ENCODE peak calls at places on chromosomes 11 and 22, in seven cellular contexts. L is spleen, Y is IMR-90, E is K562, S is right lobe of liver, Z is breast epithelium, U is Peyer's patch. V is an unnamed sample.

GRCh38 chr11:94680426-94680825 is 87.7 kb upstream of the AMOTL1 start:
- DNase-seq in L (no peak), Y (no peak), E (no peak), S (no peak), Z (no peak), U (no peak), V (no peak)

GRCh38 chr22:49022816-49023160 is 804.9 kb downstream of the BRD1 start:
- DNase-seq in L (peak), Y (no peak), E (no peak), S (peak), Z (no peak), U (peak), V (no peak)

GRCh38 chr11:46383404-46383758 is 1.9 kb downstream of the MDK start:
- DNase-seq in L (peak), Y (no peak), E (no peak), S (no peak), Z (no peak), U (no peak), V (no peak)

GRCh38 chr11:4184163-4184916 is 89.7 kb downstream of the RRM1 start:
- DNase-seq in L (no peak), Y (peak), E (peak), S (peak), Z (no peak), U (no peak), V (peak)

GRCh38 chr11:131240421-131240820 is 130.0 kb upstream of the NTM start:
- DNase-seq in L (no peak), Y (no peak), E (no peak), S (no peak), Z (no peak), U (no peak), V (no peak)

GRCh38 chr22:49181431-49181830 is 646.2 kb downstream of the BRD1 start:
- DNase-seq in L (peak), Y (no peak), E (no peak), S (peak), Z (no peak), U (no peak), V (no peak)

GRCh38 chr22:22024440-22024839 is 41.9 kb upstream of the TOP3B start:
- DNase-seq in L (no peak), Y (no peak), E (no peak), S (no peak), Z (no peak), U (no peak), V (no peak)

GRCh38 chr22:49202226-49202625 is 625.4 kb downstream of the BRD1 start:
- DNase-seq in L (peak), Y (no peak), E (no peak), S (peak), Z (peak), U (peak), V (peak)

GRCh38 chr11:86335131-86335768 is 33.2 kb downstream of the HIKESHI start:
- DNase-seq in L (no peak), Y (no peak), E (no peak), S (no peak), Z (no peak), U (no peak), V (no peak)

GRCh38 chr11:131809203-131809948 is 439.0 kb downstream of the NTM start:
- DNase-seq in L (no peak), Y (no peak), E (no peak), S (no peak), Z (no peak), U (no peak), V (no peak)

GRCh38 chr11:18633256-18634139 is 644 bp downstream of the SPTY2D1 start:
- DNase-seq in L (no peak), Y (peak), E (peak), S (no peak), Z (no peak), U (no peak), V (no peak)

GRCh38 chr22:46770151-46770641 is 7.7 kb downstream of the TBC1D22A start:
- DNase-seq in L (peak), Y (no peak), E (no peak), S (no peak), Z (no peak), U (no peak), V (no peak)

GRCh38 chr11:106495046-106495445 is 417.6 kb downstream of the AASDHPPT start:
- DNase-seq in L (no peak), Y (peak), E (no peak), S (no peak), Z (no peak), U (no peak), V (no peak)

GRCh38 chr11:127345819-127346459 is 345.4 kb upstream of the KIRREL3 start:
- DNase-seq in L (no peak), Y (peak), E (peak), S (no peak), Z (no peak), U (no peak), V (no peak)

GRCh38 chr22:44003016-44003775 is 20.9 kb upstream of the PARVB start:
- DNase-seq in L (no peak), Y (no peak), E (no peak), S (no peak), Z (no peak), U (no peak), V (no peak)

GRCh38 chr11:61730222-61730994 is 22.0 kb upstream of the MYRF start:
- DNase-seq in L (no peak), Y (no peak), E (no peak), S (no peak), Z (no peak), U (no peak), V (no peak)

GRCh38 chr22:43185860-43186261 is 1.1 kb downstream of the TTLL12 start:
- DNase-seq in L (no peak), Y (peak), E (peak), S (peak), Z (peak), U (peak), V (no peak)

GRCh38 chr11:22787565-22788162 is 41.9 kb downstream of the SVIP start:
- DNase-seq in L (no peak), Y (peak), E (peak), S (no peak), Z (no peak), U (peak), V (no peak)

DNA sequence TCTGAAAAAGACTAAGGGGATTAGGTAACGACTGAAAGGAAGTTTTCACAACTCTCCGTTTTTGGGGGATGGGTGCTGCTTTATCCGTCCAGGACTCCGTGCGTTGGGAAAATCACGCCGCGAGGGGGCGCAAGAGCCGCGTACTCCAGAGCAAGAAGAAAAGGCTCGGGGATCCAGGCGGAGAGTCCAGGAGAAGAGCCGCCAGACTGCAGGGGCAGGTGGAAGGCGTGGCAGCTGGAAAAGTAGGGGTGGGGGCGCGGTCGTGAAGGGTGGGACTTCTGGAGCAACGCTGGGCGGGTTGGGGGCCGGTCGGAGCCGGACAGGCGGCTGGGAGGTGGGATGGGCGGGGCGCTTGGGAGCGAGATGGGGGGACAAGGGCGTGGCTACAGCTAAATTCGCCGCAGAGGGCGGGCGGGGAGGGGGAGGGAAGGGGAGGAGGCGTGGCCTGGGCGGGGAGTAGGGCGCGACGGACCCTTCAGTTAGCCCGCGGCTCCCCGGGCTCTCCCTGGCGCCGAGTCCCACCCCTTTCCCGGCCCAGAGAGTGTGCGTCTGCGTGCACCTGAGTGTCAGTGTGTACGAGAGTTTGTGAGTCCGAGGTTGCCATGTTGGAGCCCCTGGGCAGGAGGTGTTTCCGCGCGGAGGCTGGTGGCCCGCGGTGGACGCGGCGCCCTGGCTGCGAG is 613 bp upstream of the ARHGEF17 start:
- DNase-seq in L (peak), Y (peak), E (peak), S (peak), Z (peak), U (peak), V (no peak)
- TF ChIP-seq POLR2A in L (no peak), Y (peak), E (no peak), S (no peak), Z (no peak), U (no peak), V (peak)

DNA sequence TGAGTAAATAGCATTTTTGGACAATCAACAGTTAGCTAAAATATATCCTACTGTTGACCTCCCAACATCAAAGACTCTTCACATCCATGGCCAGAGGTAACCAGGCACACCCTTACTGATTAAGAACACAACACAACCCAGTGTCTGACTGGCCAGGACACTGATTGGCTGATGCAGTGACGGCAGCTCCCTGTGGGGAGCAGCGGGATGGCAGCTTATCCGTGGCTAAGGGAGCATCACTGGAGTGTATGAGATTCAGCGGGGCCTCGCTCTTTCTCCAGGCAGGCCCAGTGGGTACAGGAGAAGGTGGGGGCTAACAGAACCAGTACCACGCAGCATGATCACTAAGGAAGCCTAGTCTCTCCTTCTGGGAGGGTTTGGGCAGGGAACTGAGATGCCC is 10.3 kb upstream of the IL2RB start:
- DNase-seq in L (peak), Y (no peak), E (no peak), S (no peak), Z (no peak), U (no peak), V (no peak)
- TF ChIP-seq CTCF in L (no peak), Y (no peak), E (no peak), S (no peak), Z (no peak), U (no peak), V (no peak)

GRCh38 chr11:124122123-124122522 is 6.9 kb downstream of the VWA5A start:
- DNase-seq in L (no peak), Y (no peak), E (peak), S (no peak), Z (no peak), U (no peak), V (no peak)
- TF ChIP-seq POLR2A in L (no peak), Y (no peak), E (no peak), S (no peak), Z (no peak), U (no peak), V (no peak)

DNA sequence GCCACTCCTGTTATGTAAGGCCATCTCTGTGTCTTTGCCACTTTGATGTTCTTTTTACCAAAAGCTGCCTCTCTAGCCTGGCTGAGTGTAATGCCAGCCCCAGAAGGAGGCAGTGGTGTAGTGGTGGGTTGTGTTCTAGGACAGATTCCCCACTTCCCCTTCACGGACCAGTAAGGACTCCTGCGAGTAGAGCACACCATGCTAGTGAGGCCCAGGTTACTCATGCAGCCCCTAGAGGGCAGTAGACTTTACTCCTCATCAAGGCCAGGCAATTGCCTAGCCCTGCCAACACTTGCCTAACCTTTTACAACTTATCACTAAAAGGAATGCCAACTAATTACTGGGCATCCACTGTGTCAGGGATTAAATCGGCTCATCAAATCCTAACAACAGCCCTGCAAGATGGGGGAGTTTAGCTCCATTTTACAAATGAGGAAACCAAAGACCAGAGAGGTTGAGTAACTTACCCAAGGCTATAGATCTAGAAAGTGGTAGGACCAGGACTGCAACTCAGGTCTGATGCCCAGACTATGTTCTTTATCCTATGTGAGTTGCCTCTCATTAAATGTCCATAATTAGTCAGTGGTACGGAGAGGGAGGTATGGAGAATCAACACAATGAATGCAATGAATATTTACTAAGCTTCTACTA is 75.3 kb downstream of the APIP start:
- DNase-seq in L (no peak), Y (peak), E (peak), S (no peak), Z (no peak), U (peak), V (no peak)
- TF ChIP-seq CTCF in L (peak), Y (peak), E (peak), S (peak), Z (no peak), U (no peak), V (no peak)

GRCh38 chr11:235998-236773 is at the start of gene SIRT3:
- DNase-seq in L (peak), Y (peak), E (peak), S (peak), Z (peak), U (peak), V (no peak)
- TF ChIP-seq POLR2A in L (no peak), Y (peak), E (peak), S (peak), Z (no peak), U (peak), V (no peak)

GRCh38 chr22:30270841-30271240 is 4.2 kb upstream of the OSM start:
- DNase-seq in L (peak), Y (peak), E (peak), S (peak), Z (no peak), U (peak), V (no peak)

GRCh38 chr22:30275625-30276024 is 9.0 kb upstream of the OSM start:
- DNase-seq in L (no peak), Y (no peak), E (no peak), S (no peak), Z (no peak), U (no peak), V (no peak)

GRCh38 chr22:30273196-30273595 is 6.5 kb upstream of the OSM start:
- DNase-seq in L (no peak), Y (no peak), E (no peak), S (no peak), Z (no peak), U (no peak), V (no peak)

GRCh38 chr22:30274061-30274812 is 7.6 kb upstream of the OSM start:
- DNase-seq in L (no peak), Y (no peak), E (no peak), S (no peak), Z (no peak), U (no peak), V (no peak)

DNA sequence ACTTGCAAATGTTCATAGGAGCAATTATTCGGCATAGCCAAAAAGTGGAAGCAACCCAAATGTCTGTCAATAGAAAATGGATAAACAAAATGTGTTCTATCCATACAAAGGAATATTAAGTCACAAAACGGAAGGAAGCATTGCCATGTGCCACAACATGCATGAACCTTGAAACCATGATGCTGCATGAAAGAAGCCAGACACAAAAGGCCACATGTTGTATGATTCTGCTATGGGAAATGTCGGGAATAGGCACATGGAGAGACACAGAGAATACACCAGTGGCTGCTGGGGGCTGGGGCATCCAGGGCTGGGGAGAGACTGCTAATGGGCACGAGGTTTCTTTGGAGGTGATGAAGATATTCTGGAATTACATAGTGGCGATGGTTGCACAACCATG is 6.1 kb upstream of the OSM start:
- DNase-seq in L (no peak), Y (no peak), E (no peak), S (no peak), Z (no peak), U (no peak), V (no peak)
- TF ChIP-seq CTCF in L (no peak), Y (no peak), E (no peak), S (no peak), Z (no peak), U (no peak), V (no peak)

DNA sequence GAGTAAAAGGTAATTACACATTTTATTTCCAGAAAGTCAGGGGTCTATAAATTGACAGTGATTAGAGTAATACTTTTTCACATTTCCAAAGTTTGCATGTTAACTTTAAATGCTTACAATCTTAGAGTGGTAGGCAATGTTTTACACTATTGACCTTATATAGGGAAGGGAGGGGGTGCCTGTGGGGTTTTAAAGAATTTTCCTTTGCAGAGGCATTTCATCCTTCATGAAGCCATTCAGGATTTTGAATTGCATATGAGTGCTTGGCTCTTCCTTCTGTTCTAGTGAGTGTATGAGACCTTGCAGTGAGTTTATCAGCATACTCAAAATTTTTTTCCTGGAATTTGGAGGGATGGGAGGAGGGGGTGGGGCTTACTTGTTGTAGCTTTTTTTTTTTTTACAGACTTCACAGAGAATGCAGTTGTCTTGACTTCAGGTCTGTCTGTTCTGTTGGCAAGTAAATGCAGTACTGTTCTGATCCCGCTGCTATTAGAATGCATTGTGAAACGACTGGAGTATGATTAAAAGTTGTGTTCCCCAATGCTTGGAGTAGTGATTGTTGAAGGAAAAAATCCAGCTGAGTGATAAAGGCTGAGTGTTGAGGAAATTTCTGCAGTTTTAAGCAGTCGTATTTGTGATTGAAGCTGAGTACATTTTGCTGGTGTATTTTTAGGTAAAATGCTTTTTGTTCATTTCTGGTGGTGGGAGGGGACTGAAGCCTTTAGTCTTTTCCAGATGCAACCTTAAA is 5.3 kb downstream of the MALAT1 start:
- DNase-seq in L (no peak), Y (peak), E (peak), S (no peak), Z (no peak), U (peak), V (no peak)
- TF ChIP-seq POLR2A in L (no peak), Y (no peak), E (peak), S (no peak), Z (peak), U (peak), V (no peak)

DNA sequence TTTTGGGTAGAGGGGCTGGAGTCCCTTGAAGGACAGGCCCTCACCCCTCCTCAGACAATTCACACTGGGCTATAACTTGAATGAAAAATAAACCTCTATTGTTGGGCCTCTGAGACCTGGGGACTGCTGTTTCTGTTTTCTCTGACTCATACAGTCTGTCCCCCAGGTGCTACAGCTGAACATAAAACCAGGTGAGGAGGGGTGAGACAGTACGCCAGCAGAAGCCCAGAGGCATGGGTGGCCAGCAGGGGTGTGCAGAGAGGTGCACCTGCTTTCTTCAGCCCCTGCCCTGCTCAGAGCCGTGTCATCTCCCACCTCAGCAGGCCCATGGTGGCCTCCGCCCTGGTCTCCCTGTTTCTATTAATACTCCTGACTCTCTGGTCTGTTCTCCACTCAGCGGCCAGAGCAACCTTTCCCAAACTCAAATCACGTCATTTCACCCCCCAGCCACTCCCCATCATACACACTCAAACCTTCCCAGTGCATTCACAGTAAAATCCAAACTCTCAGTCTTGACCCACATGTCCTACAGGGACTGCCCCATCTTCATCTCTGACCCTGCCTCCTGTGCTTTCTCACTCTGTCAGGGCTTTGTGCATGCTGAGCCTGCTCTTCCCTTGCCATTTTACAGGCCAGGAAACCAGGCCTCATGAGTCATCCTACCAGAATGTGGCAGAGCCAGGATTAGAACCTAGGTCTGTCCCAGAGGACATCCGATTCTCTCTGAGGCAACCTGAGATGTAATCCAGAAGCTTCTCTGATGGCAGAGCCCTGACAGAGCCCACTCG is 5.4 kb upstream of the IL2RB start:
- DNase-seq in L (no peak), Y (no peak), E (no peak), S (no peak), Z (no peak), U (no peak), V (no peak)
- TF ChIP-seq CTCF in L (no peak), Y (no peak), E (no peak), S (no peak), Z (no peak), U (no peak), V (no peak)

DNA sequence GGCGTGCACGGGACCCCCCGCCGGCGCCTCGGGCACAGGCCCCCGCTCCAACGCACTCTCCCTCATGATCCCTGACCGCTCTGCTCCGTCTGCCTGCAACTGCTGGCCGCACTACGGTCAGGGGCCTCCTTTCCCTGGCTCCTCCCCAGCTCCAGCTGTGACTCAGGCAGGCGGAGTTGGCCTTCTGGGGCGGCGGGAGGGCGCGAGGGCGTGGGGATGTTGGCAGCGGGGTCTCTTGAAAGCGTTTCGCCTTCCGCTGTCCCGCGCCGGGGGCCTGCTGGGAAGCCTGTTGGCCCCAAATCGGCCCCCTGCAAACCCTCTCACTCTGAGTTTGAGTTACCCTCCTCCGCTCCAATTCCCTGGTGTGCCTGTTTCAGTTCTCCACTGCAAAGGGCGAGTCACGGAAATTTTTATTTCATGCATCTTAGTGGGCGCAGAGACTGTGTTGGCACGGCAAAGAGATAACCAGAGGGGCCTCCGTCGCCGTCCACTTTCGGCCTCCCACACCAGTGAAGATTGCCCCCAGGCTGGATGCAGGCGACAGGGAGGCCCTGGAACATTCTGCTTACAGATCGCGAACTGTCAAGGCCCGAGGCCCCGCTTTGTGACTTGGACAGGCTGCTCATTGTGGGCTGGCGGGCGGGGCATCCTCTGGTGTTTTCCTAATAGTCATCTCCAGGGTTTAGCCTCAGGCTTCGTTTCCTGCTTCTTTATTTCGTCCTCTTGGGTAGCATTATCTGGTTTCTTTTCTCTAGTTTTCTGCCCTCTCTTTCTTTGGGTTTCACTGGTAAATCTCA is at the start of gene CAVIN3:
- DNase-seq in L (peak), Y (peak), E (peak), S (peak), Z (peak), U (peak), V (no peak)
- TF ChIP-seq POLR2A in L (no peak), Y (peak), E (no peak), S (no peak), Z (no peak), U (peak), V (no peak)

V was measured in vagina.